ENCODE peak calls at places on chromosomes 16 and 17, in four cellular contexts. N is CD8-positive, alpha-beta T cell; W is right cardiac atrium; F is PC-3. P is an unnamed sample.

GRCh38 chr16:63315229-63315628 is 1279.0 kb upstream of the CDH8 start:
- ATAC-seq in N (no peak), W (no peak), F (no peak), P (no peak)

GRCh38 chr17:34133350-34133749 is 121.7 kb upstream of the CCL2 start:
- ATAC-seq in N (no peak), W (no peak), F (no peak), P (no peak)

GRCh38 chr17:11251561-11252107 is 10.6 kb downstream of the SHISA6 start:
- ATAC-seq in N (no peak), W (no peak), F (no peak), P (no peak)

GRCh38 chr17:19417611-19418010 is 6.6 kb downstream of the RNF112 start:
- ATAC-seq in N (no peak), W (no peak), F (no peak), P (no peak)

GRCh38 chr16:29729116-29729521 is 16.7 kb downstream of the C16orf54 start:
- ATAC-seq in N (no peak), W (peak; percentile 59), F (peak; percentile 57), P (no peak)

GRCh38 chr16:88732172-88732960 is 26.1 kb downstream of the CTU2 start:
- ATAC-seq in N (no peak), W (no peak), F (peak; percentile 21), P (no peak)

GRCh38 chr16:31528726-31529397 is 1.2 kb downstream of the AHSP start:
- ATAC-seq in N (no peak), W (peak; percentile 36), F (no peak), P (peak; percentile 31)

GRCh38 chr17:55219484-55219883 is 45.3 kb upstream of the HLF start:
- ATAC-seq in N (no peak), W (no peak), F (no peak), P (no peak)

DNA sequence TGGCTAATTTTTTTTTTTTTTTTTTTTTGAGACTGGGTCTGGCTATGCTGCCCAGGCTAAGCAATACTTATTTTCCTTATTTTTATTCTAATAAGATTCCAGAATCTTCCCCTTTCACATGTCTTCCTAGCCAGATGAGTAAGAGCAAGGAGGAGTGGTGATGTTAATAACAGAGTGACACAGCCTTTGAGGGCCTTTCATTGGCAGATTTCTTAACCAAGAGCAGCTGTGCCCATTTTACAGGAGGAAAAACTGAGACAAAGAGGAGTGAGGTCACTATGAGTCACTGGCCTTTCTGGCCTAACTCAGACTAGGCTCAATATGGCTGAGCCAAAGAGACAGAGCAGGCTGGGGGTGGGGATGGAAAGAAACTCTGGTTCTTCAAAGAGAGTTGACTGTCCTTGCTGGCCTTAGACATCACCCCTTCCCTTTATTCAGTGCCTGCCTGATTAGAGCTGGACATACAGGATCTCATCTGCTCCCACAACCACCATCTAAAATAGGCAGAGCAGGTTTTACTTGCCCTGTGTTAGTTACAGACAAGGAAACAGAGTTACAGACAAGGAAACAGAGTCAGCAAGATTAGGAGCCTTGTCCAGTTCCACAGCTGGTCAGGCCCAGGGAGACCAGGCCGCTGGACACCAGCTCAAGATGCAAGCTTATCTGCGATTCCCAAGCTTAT is 50.0 kb upstream of the TOB1 start:
- ATAC-seq in N (no peak), W (no peak), F (no peak), P (no peak)
- H3K4me1 ChIP-seq in N (peaks cover 74% of the 10 kb centered on the region), W (peaks cover 4% of the 10 kb centered on the region), F (peaks cover 19% of the 10 kb centered on the region), P (peaks cover 15% of the 10 kb centered on the region)

DNA sequence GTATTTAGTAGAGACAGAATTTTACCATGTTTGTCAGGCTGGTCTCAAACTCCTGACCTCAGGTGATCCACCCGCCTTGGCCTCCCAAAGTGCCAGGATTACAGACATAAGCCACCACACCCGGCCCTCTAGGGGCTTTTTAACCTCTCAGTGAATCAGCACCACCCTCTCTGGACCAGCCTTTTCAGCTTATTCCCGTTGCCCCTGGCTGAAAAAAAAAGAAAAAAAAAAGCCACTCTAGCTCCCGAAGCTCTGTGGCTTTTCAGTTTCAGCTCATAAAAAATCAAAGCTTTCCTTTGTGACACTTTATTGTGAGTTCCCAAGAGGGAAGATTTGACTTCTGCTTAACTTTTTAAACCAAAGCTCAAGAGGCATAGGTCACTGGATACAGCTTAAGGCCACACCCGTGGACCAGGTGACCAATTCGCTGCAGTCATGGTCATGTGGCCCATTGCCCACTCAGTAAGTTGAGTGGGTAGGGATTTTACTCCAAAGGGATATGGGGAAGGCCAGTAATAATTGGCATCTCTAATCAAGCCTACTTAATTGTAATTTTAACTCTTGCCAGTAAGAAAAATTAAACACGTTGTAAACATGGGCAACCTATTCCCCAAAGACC is 46.6 kb upstream of the MED13 start:
- ATAC-seq in N (no peak), W (no peak), F (no peak), P (no peak)
- H3K4me1 ChIP-seq in N (no peaks in the 10 kb centered on the region), W (no peaks in the 10 kb centered on the region), F (peaks cover 25% of the 10 kb centered on the region), P (no peaks in the 10 kb centered on the region)

GRCh38 chr17:50056217-50056960 is 479 bp downstream of the ITGA3 start:
- ATAC-seq in N (peak; percentile 74), W (peak; percentile 41), F (peak; percentile 0), P (peak; percentile 32)

GRCh38 chr17:50053654-50053960 is 2.3 kb upstream of the ITGA3 start:
- ATAC-seq in N (no peak), W (no peak), F (no peak), P (no peak)

GRCh38 chr17:50055426-50056216 is at the start of gene ITGA3:
- ATAC-seq in N (peak; percentile 69), W (peak; percentile 72), F (peak; percentile 36), P (peak; percentile 82)

GRCh38 chr17:50056961-50057330 is 1.0 kb downstream of the ITGA3 start:
- ATAC-seq in N (no peak), W (no peak), F (peak; percentile 1), P (no peak)

GRCh38 chr17:50055055-50055425 is 870 bp upstream of the ITGA3 start:
- ATAC-seq in N (peak; percentile 10), W (peak; percentile 4), F (peak; percentile 18), P (peak; percentile 37)
- H3K4me1 ChIP-seq in N (peaks cover 9% of the 10 kb centered on the region), W (peaks cover 26% of the 10 kb centered on the region), F (peaks cover 79% of the 10 kb centered on the region), P (peaks cover 27% of the 10 kb centered on the region)

GRCh38 chr17:51629232-51629631 is 368.9 kb downstream of the UTP18 start:
- ATAC-seq in N (no peak), W (no peak), F (no peak), P (no peak)

GRCh38 chr17:51630101-51630671 is 369.8 kb downstream of the UTP18 start:
- ATAC-seq in N (no peak), W (no peak), F (no peak), P (no peak)

GRCh38 chr17:51627776-51628175 is 367.4 kb downstream of the UTP18 start:
- ATAC-seq in N (no peak), W (no peak), F (no peak), P (no peak)
- H3K4me1 ChIP-seq in N (no peaks in the 10 kb centered on the region), W (no peaks in the 10 kb centered on the region), F (no peaks in the 10 kb centered on the region), P (no peaks in the 10 kb centered on the region)

GRCh38 chr17:45273551-45273957 is 11.7 kb upstream of the SPATA32 start:
- ATAC-seq in N (no peak), W (peak; percentile 37), F (no peak), P (no peak)

GRCh38 chr17:45274033-45274432 is 12.1 kb upstream of the SPATA32 start:
- ATAC-seq in N (no peak), W (no peak), F (no peak), P (no peak)

GRCh38 chr17:45277992-45278391 is 16.1 kb upstream of the SPATA32 start:
- ATAC-seq in N (no peak), W (peak; percentile 73), F (peak; percentile 35), P (peak; percentile 35)

GRCh38 chr17:45277216-45277849 is 15.4 kb upstream of the SPATA32 start:
- ATAC-seq in N (peak; percentile 99), W (peak; percentile 77), F (peak; percentile 87), P (peak; percentile 62)

DNA sequence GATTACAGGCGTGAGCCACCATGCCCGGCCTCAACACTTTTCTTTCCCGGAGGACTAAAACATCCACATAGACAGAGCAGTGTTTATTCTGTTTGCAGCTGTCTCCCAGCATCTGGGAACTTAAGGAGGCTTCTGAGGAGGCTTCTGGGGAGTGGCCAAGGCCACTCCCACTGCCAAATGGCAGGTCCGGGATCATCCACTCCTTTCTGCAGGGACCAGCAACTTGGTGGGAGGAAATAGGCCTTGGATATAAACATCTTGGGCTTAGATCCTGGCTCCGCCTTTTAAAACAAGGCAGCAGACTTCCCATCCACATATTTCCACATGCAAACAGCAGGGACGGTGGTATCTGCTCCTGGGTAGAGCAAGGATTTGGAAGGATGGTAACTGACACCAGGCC is 14.1 kb upstream of the SPATA32 start:
- ATAC-seq in N (no peak), W (no peak), F (no peak), P (peak; percentile 20)
- H3K4me1 ChIP-seq in N (no peaks in the 10 kb centered on the region), W (peaks cover 6% of the 10 kb centered on the region), F (peaks cover 9% of the 10 kb centered on the region), P (peaks cover 6% of the 10 kb centered on the region)

GRCh38 chr17:40304464-40304863 is 4.5 kb upstream of the RARA start:
- ATAC-seq in N (no peak), W (no peak), F (no peak), P (no peak)
- H3K4me1 ChIP-seq in N (peaks cover 48% of the 10 kb centered on the region), W (peaks cover 11% of the 10 kb centered on the region), F (peaks cover 13% of the 10 kb centered on the region), P (peaks cover 10% of the 10 kb centered on the region)